ENCODE peak calls at places on chromosomes 7 and 10, in five cellular contexts. One of them, this sample, is unnamed.

GRCh38 chr7:110418651-110419270 is 672.2 kb upstream of the LRRN3 start:
- DNase-seq in heart left ventricle: no peak
- DNase-seq in naive thymus-derived CD4-positive, alpha-beta T cell: no peak
- DNase-seq in H1: no peak
- DNase-seq in aorta: no peak
- DNase-seq in this sample: no peak

GRCh38 chr7:116782177-116782711 is 80.1 kb upstream of the CAPZA2 start:
- DNase-seq in aorta: no peak
- DNase-seq in H1: no peak
- DNase-seq in naive thymus-derived CD4-positive, alpha-beta T cell: no peak
- DNase-seq in heart left ventricle: no peak
- DNase-seq in this sample: no peak

GRCh38 chr10:61803269-61803668 is 98.2 kb upstream of the ARID5B start:
- DNase-seq in H1: no peak
- DNase-seq in aorta: no peak
- DNase-seq in heart left ventricle: no peak
- DNase-seq in naive thymus-derived CD4-positive, alpha-beta T cell: no peak
- DNase-seq in this sample: no peak

GRCh38 chr7:1461640-1462375 is 2.5 kb upstream of the MICALL2 start:
- DNase-seq in heart left ventricle: no peak
- DNase-seq in naive thymus-derived CD4-positive, alpha-beta T cell: no peak
- DNase-seq in H1: no peak
- DNase-seq in aorta: no peak
- DNase-seq in this sample: no peak

GRCh38 chr7:159153511-159153910 is 8.8 kb upstream of the VIPR2 start:
- DNase-seq in H1: no peak
- DNase-seq in naive thymus-derived CD4-positive, alpha-beta T cell: no peak
- DNase-seq in aorta: no peak
- DNase-seq in heart left ventricle: no peak
- DNase-seq in this sample: no peak

GRCh38 chr7:44678468-44679179 is 70.0 kb upstream of the ZMIZ2 start:
- DNase-seq in H1: no peak
- DNase-seq in naive thymus-derived CD4-positive, alpha-beta T cell: no peak
- DNase-seq in aorta: peak; percentile 55
- DNase-seq in heart left ventricle: peak; percentile 82
- DNase-seq in this sample: peak; percentile 65

GRCh38 chr10:11930342-11930978 is 107.3 kb downstream of the PROSER2 start:
- DNase-seq in H1: no peak
- DNase-seq in naive thymus-derived CD4-positive, alpha-beta T cell: no peak
- DNase-seq in heart left ventricle: no peak
- DNase-seq in aorta: no peak
- DNase-seq in this sample: no peak

GRCh38 chr10:113381906-113382562 is 170.8 kb upstream of the HABP2 start:
- DNase-seq in heart left ventricle: no peak
- DNase-seq in naive thymus-derived CD4-positive, alpha-beta T cell: peak; percentile 36
- DNase-seq in H1: no peak
- DNase-seq in aorta: no peak
- DNase-seq in this sample: no peak

GRCh38 chr7:114062810-114063209 is 144.0 kb upstream of the PPP1R3A start:
- DNase-seq in H1: no peak
- DNase-seq in naive thymus-derived CD4-positive, alpha-beta T cell: no peak
- DNase-seq in aorta: no peak
- DNase-seq in heart left ventricle: no peak
- DNase-seq in this sample: no peak

GRCh38 chr10:131270461-131271190 is 40.9 kb downstream of the TCERG1L start:
- DNase-seq in heart left ventricle: no peak
- DNase-seq in aorta: no peak
- DNase-seq in H1: no peak
- DNase-seq in naive thymus-derived CD4-positive, alpha-beta T cell: no peak
- DNase-seq in this sample: no peak

GRCh38 chr7:142796501-142797341 is 26.0 kb downstream of the PRSS2 start:
- DNase-seq in naive thymus-derived CD4-positive, alpha-beta T cell: no peak
- DNase-seq in heart left ventricle: no peak
- DNase-seq in H1: peak; percentile 64
- DNase-seq in aorta: no peak
- DNase-seq in this sample: no peak

GRCh38 chr10:104614245-104614831 is 26.8 kb upstream of the SORCS3 start:
- DNase-seq in heart left ventricle: no peak
- DNase-seq in naive thymus-derived CD4-positive, alpha-beta T cell: peak; percentile 5
- DNase-seq in H1: peak; percentile 82
- DNase-seq in aorta: no peak
- DNase-seq in this sample: no peak

GRCh38 chr7:53504914-53505313 is 469.5 kb downstream of the POM121L12 start:
- DNase-seq in naive thymus-derived CD4-positive, alpha-beta T cell: no peak
- DNase-seq in heart left ventricle: no peak
- DNase-seq in aorta: no peak
- DNase-seq in H1: no peak
- DNase-seq in this sample: no peak

GRCh38 chr10:101646369-101646768 is 48.6 kb downstream of the FBXW4 start:
- DNase-seq in H1: no peak
- DNase-seq in aorta: peak; percentile 76
- DNase-seq in heart left ventricle: peak; percentile 43
- DNase-seq in naive thymus-derived CD4-positive, alpha-beta T cell: no peak
- DNase-seq in this sample: peak; percentile 35

GRCh38 chr7:114412548-114412947 is 2.1 kb upstream of the FOXP2 start:
- DNase-seq in aorta: no peak
- DNase-seq in heart left ventricle: no peak
- DNase-seq in H1: no peak
- DNase-seq in naive thymus-derived CD4-positive, alpha-beta T cell: no peak
- DNase-seq in this sample: no peak

GRCh38 chr10:77149001-77149400 is 488.6 kb downstream of the KCNMA1 start:
- DNase-seq in naive thymus-derived CD4-positive, alpha-beta T cell: no peak
- DNase-seq in heart left ventricle: no peak
- DNase-seq in aorta: no peak
- DNase-seq in H1: no peak
- DNase-seq in this sample: no peak

GRCh38 chr7:121286742-121287699 is 41.8 kb upstream of the WNT16 start:
- DNase-seq in H1: no peak
- DNase-seq in aorta: no peak
- DNase-seq in heart left ventricle: no peak
- DNase-seq in naive thymus-derived CD4-positive, alpha-beta T cell: no peak
- DNase-seq in this sample: no peak

GRCh38 chr7:110522751-110523200 is 568.2 kb upstream of the LRRN3 start:
- DNase-seq in naive thymus-derived CD4-positive, alpha-beta T cell: no peak
- DNase-seq in H1: no peak
- DNase-seq in heart left ventricle: no peak
- DNase-seq in aorta: no peak
- DNase-seq in this sample: no peak

GRCh38 chr7:69912846-69913245 is 314.6 kb downstream of the AUTS2 start:
- DNase-seq in naive thymus-derived CD4-positive, alpha-beta T cell: no peak
- DNase-seq in H1: no peak
- DNase-seq in aorta: no peak
- DNase-seq in heart left ventricle: no peak
- DNase-seq in this sample: no peak

GRCh38 chr10:14625210-14625621 is 149.5 kb downstream of the FAM107B start:
- DNase-seq in naive thymus-derived CD4-positive, alpha-beta T cell: no peak
- DNase-seq in heart left ventricle: no peak
- DNase-seq in aorta: no peak
- DNase-seq in H1: no peak
- DNase-seq in this sample: no peak

GRCh38 chr7:2412587-2413201 is 9.3 kb downstream of the CHST12 start:
- DNase-seq in H1: no peak
- DNase-seq in heart left ventricle: no peak
- DNase-seq in aorta: no peak
- DNase-seq in naive thymus-derived CD4-positive, alpha-beta T cell: no peak
- DNase-seq in this sample: no peak

GRCh38 chr10:106571216-106571954 is 593.1 kb downstream of the SORCS1 start:
- DNase-seq in H1: no peak
- DNase-seq in heart left ventricle: no peak
- DNase-seq in naive thymus-derived CD4-positive, alpha-beta T cell: no peak
- DNase-seq in aorta: no peak
- DNase-seq in this sample: no peak

GRCh38 chr10:80526742-80527141 is 11.0 kb upstream of the SH2D4B start:
- DNase-seq in naive thymus-derived CD4-positive, alpha-beta T cell: no peak
- DNase-seq in H1: no peak
- DNase-seq in heart left ventricle: no peak
- DNase-seq in aorta: no peak
- DNase-seq in this sample: no peak

GRCh38 chr10:81909453-81909852 is 34.5 kb downstream of the NRG3 start:
- DNase-seq in heart left ventricle: no peak
- DNase-seq in naive thymus-derived CD4-positive, alpha-beta T cell: no peak
- DNase-seq in aorta: no peak
- DNase-seq in H1: no peak
- DNase-seq in this sample: no peak

GRCh38 chr7:114048386-114049235 is 129.8 kb upstream of the PPP1R3A start:
- DNase-seq in naive thymus-derived CD4-positive, alpha-beta T cell: no peak
- DNase-seq in aorta: no peak
- DNase-seq in heart left ventricle: no peak
- DNase-seq in H1: no peak
- DNase-seq in this sample: no peak

GRCh38 chr7:134669845-134670373 is 23.3 kb downstream of the BPGM start:
- DNase-seq in aorta: peak; percentile 71
- DNase-seq in H1: no peak
- DNase-seq in naive thymus-derived CD4-positive, alpha-beta T cell: peak; percentile 95
- DNase-seq in heart left ventricle: peak; percentile 41
- DNase-seq in this sample: no peak

DNA sequence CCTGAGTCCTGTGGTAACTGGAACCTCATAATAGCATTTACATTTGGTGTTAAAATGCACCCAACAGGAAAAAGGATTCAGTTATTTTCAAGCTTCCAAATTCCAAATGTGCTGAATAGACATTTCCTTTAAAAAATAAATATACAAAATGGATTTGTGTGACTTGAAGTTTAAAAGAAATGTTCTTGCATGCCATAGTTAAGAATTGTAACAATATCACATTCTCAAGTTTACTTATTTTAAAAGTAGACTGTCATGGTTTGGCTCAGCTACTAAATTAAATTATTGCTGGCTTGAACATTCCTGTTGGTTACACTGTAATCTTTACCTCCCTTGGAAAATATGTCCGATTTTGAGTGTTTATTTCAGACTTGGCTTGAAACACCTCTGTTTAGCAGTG is 31.5 kb downstream of the BICC1 start:
- DNase-seq in naive thymus-derived CD4-positive, alpha-beta T cell: no peak
- DNase-seq in aorta: no peak
- DNase-seq in heart left ventricle: no peak
- DNase-seq in H1: no peak
- DNase-seq in this sample: no peak
- H3K36me3 ChIP-seq in naive thymus-derived CD4-positive, alpha-beta T cell: no peaks in the 10 kb centered on the region
- H3K36me3 ChIP-seq in aorta: no peaks in the 10 kb centered on the region
- H3K36me3 ChIP-seq in heart left ventricle: no peaks in the 10 kb centered on the region
- H3K36me3 ChIP-seq in H1: no peaks in the 10 kb centered on the region
- H3K36me3 ChIP-seq in this sample: no peaks in the 10 kb centered on the region

DNA sequence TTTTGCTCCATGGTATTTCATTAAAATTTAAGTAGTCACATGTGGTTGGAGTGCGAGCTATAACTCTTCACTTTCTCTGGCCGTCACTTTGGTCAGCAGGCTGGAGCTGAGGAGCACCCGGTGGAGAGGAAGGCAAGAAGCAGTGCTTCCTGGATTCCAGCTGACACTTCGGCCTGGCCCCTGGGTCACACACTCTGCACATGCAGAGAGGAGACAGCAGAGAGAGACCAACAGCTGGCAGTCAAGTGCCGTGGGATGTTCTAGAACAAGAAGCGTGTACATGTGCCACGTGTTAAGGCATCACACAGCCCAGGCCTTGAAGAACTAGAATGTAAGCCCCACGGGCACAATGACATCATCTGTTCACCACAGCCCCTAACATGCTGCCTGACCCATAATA is 30.1 kb downstream of the PSAP start:
- DNase-seq in heart left ventricle: no peak
- DNase-seq in aorta: no peak
- DNase-seq in H1: no peak
- DNase-seq in naive thymus-derived CD4-positive, alpha-beta T cell: no peak
- DNase-seq in this sample: no peak
- H3K36me3 ChIP-seq in heart left ventricle: peaks cover 46% of the 10 kb centered on the region
- H3K36me3 ChIP-seq in aorta: peaks cover 20% of the 10 kb centered on the region
- H3K36me3 ChIP-seq in H1: peaks cover 96% of the 10 kb centered on the region
- H3K36me3 ChIP-seq in naive thymus-derived CD4-positive, alpha-beta T cell: peaks cover 43% of the 10 kb centered on the region
- H3K36me3 ChIP-seq in this sample: peaks cover 100% of the 10 kb centered on the region

GRCh38 chr7:82481499-82482097 is 38.0 kb upstream of the CACNA2D1 start:
- DNase-seq in aorta: no peak
- DNase-seq in naive thymus-derived CD4-positive, alpha-beta T cell: no peak
- DNase-seq in H1: no peak
- DNase-seq in heart left ventricle: no peak
- DNase-seq in this sample: no peak

GRCh38 chr7:82472966-82473365 is 29.4 kb upstream of the CACNA2D1 start:
- DNase-seq in aorta: no peak
- DNase-seq in heart left ventricle: no peak
- DNase-seq in H1: no peak
- DNase-seq in naive thymus-derived CD4-positive, alpha-beta T cell: no peak
- DNase-seq in this sample: no peak

GRCh38 chr7:82477733-82478515 is 34.3 kb upstream of the CACNA2D1 start:
- DNase-seq in aorta: no peak
- DNase-seq in H1: no peak
- DNase-seq in naive thymus-derived CD4-positive, alpha-beta T cell: no peak
- DNase-seq in heart left ventricle: no peak
- DNase-seq in this sample: no peak
- H3K36me3 ChIP-seq in aorta: no peaks in the 10 kb centered on the region
- H3K36me3 ChIP-seq in H1: no peaks in the 10 kb centered on the region
- H3K36me3 ChIP-seq in naive thymus-derived CD4-positive, alpha-beta T cell: no peaks in the 10 kb centered on the region
- H3K36me3 ChIP-seq in heart left ventricle: no peaks in the 10 kb centered on the region
- H3K36me3 ChIP-seq in this sample: no peaks in the 10 kb centered on the region

GRCh38 chr7:35446091-35446490 is 192.2 kb upstream of the TBX20 start:
- DNase-seq in heart left ventricle: peak; percentile 67
- DNase-seq in aorta: no peak
- DNase-seq in H1: no peak
- DNase-seq in naive thymus-derived CD4-positive, alpha-beta T cell: no peak
- DNase-seq in this sample: peak; percentile 41
- H3K36me3 ChIP-seq in heart left ventricle: no peaks in the 10 kb centered on the region
- H3K36me3 ChIP-seq in aorta: no peaks in the 10 kb centered on the region
- H3K36me3 ChIP-seq in H1: no peaks in the 10 kb centered on the region
- H3K36me3 ChIP-seq in naive thymus-derived CD4-positive, alpha-beta T cell: no peaks in the 10 kb centered on the region
- H3K36me3 ChIP-seq in this sample: no peaks in the 10 kb centered on the region

GRCh38 chr7:102180727-102181126 is 105.9 kb upstream of the SH2B2 start:
- DNase-seq in heart left ventricle: no peak
- DNase-seq in H1: no peak
- DNase-seq in naive thymus-derived CD4-positive, alpha-beta T cell: no peak
- DNase-seq in aorta: no peak
- DNase-seq in this sample: no peak

GRCh38 chr7:102181517-102181916 is 105.2 kb upstream of the SH2B2 start:
- DNase-seq in aorta: no peak
- DNase-seq in H1: no peak
- DNase-seq in naive thymus-derived CD4-positive, alpha-beta T cell: no peak
- DNase-seq in heart left ventricle: no peak
- DNase-seq in this sample: no peak

GRCh38 chr7:102182016-102182415 is 104.7 kb upstream of the SH2B2 start:
- DNase-seq in aorta: no peak
- DNase-seq in naive thymus-derived CD4-positive, alpha-beta T cell: no peak
- DNase-seq in H1: no peak
- DNase-seq in heart left ventricle: no peak
- DNase-seq in this sample: no peak

GRCh38 chr7:102175423-102176170 is 111.1 kb upstream of the SH2B2 start:
- DNase-seq in naive thymus-derived CD4-positive, alpha-beta T cell: no peak
- DNase-seq in heart left ventricle: no peak
- DNase-seq in H1: no peak
- DNase-seq in aorta: no peak
- DNase-seq in this sample: no peak

DNA sequence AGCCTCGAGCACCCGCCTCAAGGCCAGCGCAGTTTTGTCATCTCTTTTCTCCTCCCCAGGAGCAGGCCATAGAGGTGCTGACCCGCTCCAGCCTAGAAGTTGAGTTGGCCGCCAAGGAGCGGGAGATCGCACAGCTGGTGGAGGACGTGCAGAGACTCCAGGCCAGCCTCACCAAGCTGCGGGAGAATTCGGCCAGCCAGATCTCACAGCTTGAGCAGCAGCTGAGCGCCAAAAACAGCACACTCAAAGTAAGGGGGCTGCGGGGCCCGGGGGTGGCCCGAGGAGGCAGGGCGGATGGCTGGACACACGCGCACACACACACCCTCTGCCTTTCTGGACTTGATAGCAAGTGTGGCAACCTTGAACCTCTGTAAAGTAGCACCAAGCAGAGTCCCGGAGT is 108.3 kb upstream of the SH2B2 start:
- DNase-seq in aorta: no peak
- DNase-seq in H1: no peak
- DNase-seq in heart left ventricle: no peak
- DNase-seq in naive thymus-derived CD4-positive, alpha-beta T cell: no peak
- DNase-seq in this sample: no peak
- H3K36me3 ChIP-seq in aorta: peaks cover 5% of the 10 kb centered on the region
- H3K36me3 ChIP-seq in H1: peaks cover 17% of the 10 kb centered on the region
- H3K36me3 ChIP-seq in heart left ventricle: no peaks in the 10 kb centered on the region
- H3K36me3 ChIP-seq in naive thymus-derived CD4-positive, alpha-beta T cell: peaks cover 4% of the 10 kb centered on the region
- H3K36me3 ChIP-seq in this sample: peaks cover 66% of the 10 kb centered on the region

This sample was measured in left ventricle myocardium inferior.